ENCODE peak calls at places on chromosome 10, in nine cellular contexts. Y is NB4, H is GM06990, E is mammary epithelial cell, M is upper lobe of right lung, L is nephron progenitor cell, T is transverse colon, B is cardiac muscle cell, O is fibroblast of pulmonary artery. X is an unnamed sample.

GRCh38 chr10:11397980-11398580 is 213.4 kb downstream of the USP6NL start:
- DNase-seq in Y (no peak), H (no peak), E (no peak), M (no peak), L (no peak), T (no peak), B (peak; percentile 13), O (peak; percentile 10), X (peak; percentile 10)

GRCh38 chr10:123390874-123391273 is 236.7 kb downstream of the BUB3 start:
- DNase-seq in Y (no peak), H (peak; percentile 72), E (no peak), M (no peak), L (no peak), T (no peak), B (no peak), O (no peak), X (no peak)

GRCh38 chr10:33132626-33133025 is 174.6 kb upstream of the ITGB1 start:
- DNase-seq in Y (no peak), H (no peak), E (no peak), M (no peak), L (no peak), T (no peak), B (no peak), O (no peak), X (peak; percentile 45)

GRCh38 chr10:81108516-81109199 is 571.0 kb downstream of the SH2D4B start:
- DNase-seq in Y (peak; percentile 69), H (peak; percentile 50), E (no peak), M (no peak), L (no peak), T (peak; percentile 13), B (no peak), O (no peak), X (no peak)

GRCh38 chr10:7526017-7526400 is 115.2 kb upstream of the SFMBT2 start:
- DNase-seq in Y (no peak), H (no peak), E (no peak), M (no peak), L (no peak), T (no peak), B (no peak), O (no peak), X (no peak)

GRCh38 chr10:25575343-25575742 is 358.7 kb upstream of the MYO3A start:
- DNase-seq in Y (no peak), H (no peak), E (no peak), M (no peak), L (no peak), T (no peak), B (no peak), O (no peak), X (no peak)

GRCh38 chr10:12221323-12222298 is 25.6 kb downstream of the CDC123 start:
- DNase-seq in Y (peak; percentile 11), H (no peak), E (peak; percentile 6), M (no peak), L (no peak), T (no peak), B (peak; percentile 21), O (no peak), X (peak; percentile 13)

GRCh38 chr10:47024046-47024322 is 112.8 kb downstream of the PTPN20 start:
- DNase-seq in Y (no peak), H (no peak), E (no peak), M (no peak), L (no peak), T (no peak), B (no peak), O (no peak), X (no peak)

GRCh38 chr10:28302012-28302667 is 724 bp downstream of the MPP7 start:
- DNase-seq in Y (peak; percentile 48), H (no peak), E (no peak), M (no peak), L (peak; percentile 71), T (peak; percentile 14), B (peak; percentile 43), O (peak; percentile 22), X (no peak)

GRCh38 chr10:62194924-62195674 is 73.5 kb downstream of the RTKN2 start:
- DNase-seq in Y (no peak), H (no peak), E (no peak), M (no peak), L (no peak), T (no peak), B (no peak), O (no peak), X (no peak)

DNA sequence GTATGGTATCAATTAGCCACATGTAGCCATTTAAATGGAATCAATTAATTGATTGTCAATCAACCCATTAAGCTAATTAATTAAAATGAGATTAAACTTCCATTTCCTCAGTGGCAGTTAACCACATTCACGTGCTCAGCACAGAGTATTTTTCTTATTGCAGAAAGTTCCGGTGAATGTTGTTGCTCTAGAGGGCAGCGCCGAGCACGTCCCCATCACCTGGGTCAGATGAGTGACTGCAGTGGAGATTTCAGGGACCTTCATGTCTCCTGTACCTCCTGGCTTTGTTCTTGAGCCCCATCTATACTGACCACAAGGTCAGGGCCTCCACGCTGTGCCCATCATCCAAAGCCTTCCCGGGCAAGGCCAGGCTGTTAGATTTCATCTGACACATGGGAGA is 168.8 kb upstream of the MKI67 start:
- DNase-seq in Y (no peak), H (no peak), E (no peak), M (no peak), L (no peak), T (no peak), B (no peak), O (no peak), X (no peak)
- TF ChIP-seq CTCF in Y (peak; percentile 13), H (no peak), E (no peak), M (no peak), L (no peak), T (no peak), B (no peak), O (no peak), X (no peak)

GRCh38 chr10:99522078-99522479 is 10.7 kb upstream of the NKX2-3 start:
- DNase-seq in Y (no peak), H (no peak), E (no peak), M (no peak), L (no peak), T (peak; percentile 13), B (no peak), O (no peak), X (no peak)

GRCh38 chr10:99524050-99524666 is 8.6 kb upstream of the NKX2-3 start:
- DNase-seq in Y (no peak), H (no peak), E (no peak), M (no peak), L (no peak), T (no peak), B (no peak), O (no peak), X (no peak)

GRCh38 chr10:99523251-99523773 is 9.4 kb upstream of the NKX2-3 start:
- DNase-seq in Y (no peak), H (no peak), E (no peak), M (no peak), L (peak; percentile 60), T (peak; percentile 26), B (no peak), O (no peak), X (no peak)

GRCh38 chr10:99521474-99522077 is 11.2 kb upstream of the NKX2-3 start:
- DNase-seq in Y (no peak), H (no peak), E (no peak), M (peak; percentile 66), L (peak; percentile 61), T (no peak), B (no peak), O (no peak), X (no peak)

DNA sequence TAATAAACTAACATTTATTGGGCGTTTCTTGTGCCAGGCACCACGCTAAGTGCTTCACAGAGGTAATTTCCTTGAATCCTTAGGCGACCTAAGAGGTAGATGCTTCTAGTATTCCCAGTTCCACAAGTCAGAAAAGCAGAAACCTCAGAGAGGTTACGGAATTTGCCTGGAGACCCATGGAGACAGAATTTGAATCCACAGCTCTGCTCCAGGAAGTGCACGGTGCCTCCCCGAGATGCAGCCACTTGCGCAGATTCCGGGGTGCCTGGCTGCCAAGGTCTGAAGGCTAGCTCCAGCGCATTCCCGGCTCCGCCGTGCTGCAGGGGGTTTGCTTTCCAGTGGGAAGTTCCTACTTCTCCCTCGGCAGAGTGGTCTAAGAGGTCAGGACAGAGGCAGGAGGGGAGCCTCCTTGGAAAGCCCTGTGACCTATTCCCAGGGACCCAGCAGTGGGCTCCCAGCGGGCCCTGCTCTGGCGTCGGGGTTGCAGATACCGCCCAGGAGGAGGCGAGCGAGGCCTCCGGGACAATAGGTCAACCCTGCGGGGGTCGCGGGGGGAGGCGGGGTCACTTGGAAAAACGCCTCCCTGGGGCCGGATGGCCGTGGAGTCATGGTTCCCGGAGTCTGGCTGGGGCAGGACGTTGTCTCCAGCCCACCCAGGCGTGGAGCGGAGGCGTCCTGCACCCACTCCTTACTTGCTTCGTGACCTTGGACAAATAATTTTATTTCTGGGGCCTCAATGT is 10.1 kb upstream of the NKX2-3 start:
- DNase-seq in Y (no peak), H (no peak), E (no peak), M (no peak), L (peak; percentile 63), T (peak; percentile 18), B (no peak), O (no peak), X (no peak)
- TF ChIP-seq CTCF in Y (no peak), H (no peak), E (no peak), M (no peak), L (peak; percentile 21), T (no peak), B (no peak), O (no peak), X (no peak)

GRCh38 chr10:31709028-31709427 is 219.6 kb downstream of the ARHGAP12 start:
- DNase-seq in Y (no peak), H (no peak), E (no peak), M (no peak), L (no peak), T (no peak), B (no peak), O (no peak), X (no peak)
- TF ChIP-seq CTCF in Y (no peak), H (peak; percentile 3), E (peak; percentile 8), M (peak; percentile 14), L (no peak), T (no peak), B (no peak), O (peak; percentile 20), X (no peak)

DNA sequence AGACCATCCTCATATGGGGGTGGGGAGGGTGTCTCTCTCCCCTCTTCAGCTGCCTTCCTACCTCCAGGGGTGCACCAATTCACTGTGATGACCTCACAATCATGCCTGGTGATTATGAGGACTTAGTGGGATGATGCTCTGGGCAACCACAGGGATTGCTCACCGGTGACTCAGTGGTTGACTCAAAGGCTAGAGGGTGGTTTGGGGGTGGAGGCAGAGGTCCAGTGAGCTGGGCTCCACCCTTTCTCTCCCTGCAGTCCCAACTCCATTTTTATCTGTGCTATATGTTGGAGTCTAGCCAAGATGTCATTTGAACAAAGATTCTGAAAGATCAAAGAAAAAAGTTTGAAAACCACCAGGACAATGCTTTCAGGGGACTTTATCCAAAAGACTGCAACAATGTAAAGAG is 286.9 kb downstream of the KCNMA1 start:
- DNase-seq in Y (peak; percentile 82), H (no peak), E (peak; percentile 98), M (no peak), L (no peak), T (no peak), B (peak; percentile 97), O (peak; percentile 97), X (peak; percentile 98)
- TF ChIP-seq CTCF in Y (no peak), H (no peak), E (no peak), M (no peak), L (no peak), T (no peak), B (peak; percentile 7), O (no peak), X (no peak)

DNA sequence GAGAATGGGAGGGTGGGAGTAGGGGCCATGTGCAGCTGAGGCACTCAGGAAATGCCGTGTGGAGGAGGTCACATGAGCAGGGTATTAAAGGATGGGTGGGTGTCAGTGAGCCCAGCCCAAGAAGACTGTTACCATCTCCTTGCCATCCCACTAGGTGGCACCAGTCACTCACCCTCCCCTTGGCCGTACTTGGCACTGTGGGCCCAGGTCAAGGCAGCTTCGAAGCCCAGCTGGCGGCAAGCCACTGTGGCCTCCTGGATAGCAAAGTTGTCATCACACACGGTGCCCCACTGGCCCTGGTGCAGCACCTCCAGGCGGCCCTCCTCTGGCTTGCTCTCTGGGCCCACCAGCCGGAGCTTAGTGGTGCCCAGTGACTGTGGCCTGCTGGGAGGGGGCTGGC is 5.4 kb downstream of the LOXL4 start:
- DNase-seq in Y (peak; percentile 81), H (no peak), E (peak; percentile 42), M (peak; percentile 78), L (no peak), T (no peak), B (peak; percentile 55), O (peak; percentile 53), X (peak; percentile 70)
- TF ChIP-seq CTCF in Y (peak; percentile 55), H (peak; percentile 55), E (peak; percentile 47), M (peak; percentile 52), L (no peak), T (peak; percentile 30), B (peak; percentile 36), O (peak; percentile 43), X (peak; percentile 55)

X was measured in MCF 10A.